ENCODE peak calls at places on chromosome 22, in ten cellular contexts. Z, A, X, H, T, B, U, C, N and D are unnamed samples.

GRCh38 chr22:43407591-43407990 is 4.2 kb upstream of the MPPED1 start:
- DNase-seq in X (no peak), U (no peak), N (no peak), Z (no peak), B (no peak), C (no peak), A (no peak), T (no peak), H (no peak), D (no peak)

GRCh38 chr22:22552630-22553029 is 6.4 kb downstream of the PRAME start:
- DNase-seq in B (no peak), T (peak), H (no peak), A (peak), N (peak), Z (no peak), U (no peak), X (peak), C (no peak), D (no peak)

GRCh38 chr22:47225931-47226633 is 463.6 kb downstream of the TBC1D22A start:
- DNase-seq in N (no peak), B (no peak), A (no peak), U (peak), C (no peak), Z (no peak), X (no peak), H (no peak), T (no peak), D (peak)

GRCh38 chr22:36510966-36511881 is 4.4 kb upstream of the FOXRED2 start:
- DNase-seq in T (peak), C (no peak), H (no peak), N (peak), A (peak), B (peak), U (no peak), X (no peak), Z (no peak), D (no peak)

GRCh38 chr22:47193606-47194316 is 431.3 kb downstream of the TBC1D22A start:
- DNase-seq in U (peak), H (no peak), N (no peak), Z (no peak), T (no peak), X (no peak), C (no peak), A (no peak), B (no peak), D (peak)

GRCh38 chr22:47190957-47191323 is 428.5 kb downstream of the TBC1D22A start:
- DNase-seq in C (no peak), B (no peak), H (no peak), U (peak), N (no peak), A (no peak), X (no peak), Z (no peak), T (no peak), D (no peak)

GRCh38 chr22:48940988-48941902 is 886.4 kb downstream of the BRD1 start:
- DNase-seq in A (no peak), X (no peak), H (no peak), N (no peak), C (no peak), Z (no peak), B (no peak), T (no peak), U (peak), D (peak)

GRCh38 chr22:49106136-49106930 is 721.3 kb downstream of the BRD1 start:
- DNase-seq in A (no peak), H (no peak), C (no peak), B (no peak), U (peak), Z (no peak), X (no peak), T (no peak), N (no peak), D (no peak)

GRCh38 chr22:29744902-29745301 is 21.9 kb downstream of the ZMAT5 start:
- DNase-seq in U (peak), T (peak), C (no peak), N (peak), Z (no peak), H (no peak), A (no peak), X (no peak), B (no peak), D (no peak)

GRCh38 chr22:35592418-35592967 is 24.6 kb downstream of the MB start:
- DNase-seq in C (no peak), U (no peak), H (no peak), Z (no peak), A (no peak), N (no peak), T (peak), B (no peak), X (no peak), D (no peak)

GRCh38 chr22:43090130-43090789 is 1.1 kb upstream of the TTLL1 start:
- DNase-seq in T (peak), X (peak), U (peak), Z (peak), B (peak), A (peak), H (no peak), N (peak), C (no peak), D (peak)

GRCh38 chr22:25472382-25472781 is 92.1 kb upstream of the GRK3 start:
- DNase-seq in X (no peak), U (no peak), N (no peak), Z (no peak), H (no peak), T (no peak), B (no peak), A (no peak), C (no peak), D (no peak)

GRCh38 chr22:44080936-44081853 is 57.1 kb downstream of the PARVB start:
- DNase-seq in H (peak), B (peak), X (peak), U (peak), A (peak), C (peak), T (peak), N (peak), Z (peak), D (peak)

GRCh38 chr22:18058770-18059169 is 19.0 kb upstream of the PEX26 start:
- DNase-seq in B (no peak), X (no peak), H (no peak), Z (no peak), T (no peak), U (no peak), N (no peak), A (no peak), C (no peak), D (no peak)

GRCh38 chr22:20299736-20300136 is 20.1 kb downstream of the DGCR6L start:
- DNase-seq in A (peak), U (no peak), N (peak), Z (no peak), B (no peak), C (no peak), T (no peak), X (no peak), H (no peak), D (no peak)

GRCh38 chr22:30562391-30562790 is 12.1 kb downstream of the GAL3ST1 start:
- DNase-seq in C (no peak), Z (no peak), U (no peak), B (no peak), A (no peak), H (no peak), N (no peak), X (no peak), T (no peak), D (no peak)

GRCh38 chr22:35539910-35540599 is 576 bp upstream of the RASD2 start:
- DNase-seq in X (peak), T (peak), H (no peak), Z (peak), C (peak), B (peak), N (peak), U (peak), A (peak), D (no peak)

GRCh38 chr22:29195964-29196666 is 9.6 kb upstream of the EMID1 start:
- DNase-seq in Z (no peak), X (peak), T (no peak), N (no peak), U (no peak), B (no peak), H (no peak), A (no peak), C (no peak), D (no peak)

GRCh38 chr22:46239261-46240048 is 10.6 kb downstream of the CDPF1 start:
- DNase-seq in B (no peak), U (no peak), T (no peak), Z (no peak), A (peak), N (no peak), C (no peak), H (no peak), X (no peak), D (no peak)

GRCh38 chr22:44396021-44396726 is 83.4 kb upstream of the SHISAL1 start:
- DNase-seq in U (peak), T (no peak), H (no peak), N (no peak), Z (no peak), B (no peak), C (no peak), X (no peak), A (no peak), D (peak)

GRCh38 chr22:37184380-37184755 is 3.7 kb downstream of the C1QTNF6 start:
- DNase-seq in U (no peak), C (no peak), Z (no peak), X (no peak), A (no peak), T (no peak), H (no peak), N (no peak), B (no peak), D (no peak)

GRCh38 chr22:27195104-27195503 is 537.7 kb downstream of the MIAT start:
- DNase-seq in B (no peak), Z (no peak), X (no peak), T (no peak), H (no peak), C (no peak), A (no peak), N (peak), U (no peak), D (no peak)

GRCh38 chr22:50302564-50302963 is 4.9 kb downstream of the PLXNB2 start:
- DNase-seq in Z (no peak), A (no peak), N (no peak), H (no peak), T (no peak), X (no peak), C (no peak), B (no peak), U (no peak), D (no peak)

GRCh38 chr22:24894220-24894975 is 52.1 kb downstream of the LHFPL7 start:
- DNase-seq in H (no peak), A (peak), X (no peak), B (no peak), U (peak), C (no peak), T (peak), Z (no peak), N (peak), D (peak)

GRCh38 chr22:30238661-30239420 is 7.7 kb downstream of the LIF start:
- DNase-seq in U (no peak), C (no peak), N (peak), A (no peak), H (no peak), X (no peak), Z (no peak), B (no peak), T (no peak), D (no peak)